ENCODE peak calls at places on chromosomes 7 and 10, in five cellular contexts. One of them, this sample, is unnamed.

GRCh38 chr10:86734209-86734988 is 22.0 kb upstream of the BMPR1A start:
- DNase-seq in brain microvascular endothelial cell: no peak
- DNase-seq in BJ: no peak
- DNase-seq in SJSA1: no peak
- DNase-seq in CD8-positive, alpha-beta T cell: no peak
- DNase-seq in this sample: no peak

GRCh38 chr7:55774327-55775050 is 88.1 kb downstream of the SEPTIN14 start:
- DNase-seq in brain microvascular endothelial cell: no peak
- DNase-seq in BJ: no peak
- DNase-seq in SJSA1: no peak
- DNase-seq in CD8-positive, alpha-beta T cell: no peak
- DNase-seq in this sample: no peak

GRCh38 chr7:10821156-10821555 is 152.5 kb upstream of the PHF14 start:
- DNase-seq in brain microvascular endothelial cell: no peak
- DNase-seq in BJ: no peak
- DNase-seq in SJSA1: no peak
- DNase-seq in CD8-positive, alpha-beta T cell: no peak
- DNase-seq in this sample: no peak

GRCh38 chr7:106915873-106916272 is 50.8 kb downstream of the PIK3CG start:
- DNase-seq in brain microvascular endothelial cell: no peak
- DNase-seq in BJ: no peak
- DNase-seq in SJSA1: no peak
- DNase-seq in CD8-positive, alpha-beta T cell: no peak
- DNase-seq in this sample: no peak

GRCh38 chr10:49117366-49117905 is 2.1 kb upstream of the VSTM4 start:
- DNase-seq in brain microvascular endothelial cell: no peak
- DNase-seq in BJ: no peak
- DNase-seq in SJSA1: no peak
- DNase-seq in CD8-positive, alpha-beta T cell: no peak
- DNase-seq in this sample: no peak

GRCh38 chr7:57651006-57651405 is 201.0 kb downstream of the ZNF716 start:
- DNase-seq in brain microvascular endothelial cell: no peak
- DNase-seq in BJ: no peak
- DNase-seq in SJSA1: no peak
- DNase-seq in CD8-positive, alpha-beta T cell: no peak
- DNase-seq in this sample: no peak

GRCh38 chr7:8684426-8684825 is 251.0 kb downstream of the NXPH1 start:
- DNase-seq in brain microvascular endothelial cell: no peak
- DNase-seq in BJ: no peak
- DNase-seq in SJSA1: no peak
- DNase-seq in CD8-positive, alpha-beta T cell: no peak
- DNase-seq in this sample: no peak

GRCh38 chr10:24214762-24215161 is 5.8 kb downstream of the KIAA1217 start:
- DNase-seq in brain microvascular endothelial cell: no peak
- DNase-seq in BJ: no peak
- DNase-seq in SJSA1: no peak
- DNase-seq in CD8-positive, alpha-beta T cell: no peak
- DNase-seq in this sample: no peak

GRCh38 chr7:106521115-106521514 is 139.8 kb downstream of the CCDC71L start:
- DNase-seq in brain microvascular endothelial cell: no peak
- DNase-seq in BJ: no peak
- DNase-seq in SJSA1: no peak
- DNase-seq in CD8-positive, alpha-beta T cell: no peak
- DNase-seq in this sample: no peak

GRCh38 chr7:68689087-68689433 is 909.2 kb upstream of the AUTS2 start:
- DNase-seq in brain microvascular endothelial cell: no peak
- DNase-seq in BJ: no peak
- DNase-seq in SJSA1: peak; percentile 8
- DNase-seq in CD8-positive, alpha-beta T cell: no peak
- DNase-seq in this sample: no peak

GRCh38 chr10:21318768-21319167 is 206.7 kb downstream of the SKIDA1 start:
- DNase-seq in brain microvascular endothelial cell: no peak
- DNase-seq in BJ: no peak
- DNase-seq in SJSA1: peak; percentile 23
- DNase-seq in CD8-positive, alpha-beta T cell: no peak
- DNase-seq in this sample: no peak

GRCh38 chr10:101244321-101245050 is 15.2 kb upstream of the LBX1 start:
- DNase-seq in brain microvascular endothelial cell: no peak
- DNase-seq in BJ: peak; percentile 11
- DNase-seq in SJSA1: no peak
- DNase-seq in CD8-positive, alpha-beta T cell: no peak
- DNase-seq in this sample: no peak

GRCh38 chr7:48427671-48428070 is 256.4 kb downstream of the ABCA13 start:
- DNase-seq in brain microvascular endothelial cell: peak; percentile 27
- DNase-seq in BJ: no peak
- DNase-seq in SJSA1: no peak
- DNase-seq in CD8-positive, alpha-beta T cell: no peak
- DNase-seq in this sample: no peak

GRCh38 chr10:125472037-125472607 is 210.8 kb downstream of the TEX36 start:
- DNase-seq in brain microvascular endothelial cell: no peak
- DNase-seq in BJ: no peak
- DNase-seq in SJSA1: no peak
- DNase-seq in CD8-positive, alpha-beta T cell: no peak
- DNase-seq in this sample: no peak

GRCh38 chr10:104038537-104038936 is 47.1 kb downstream of the COL17A1 start:
- DNase-seq in brain microvascular endothelial cell: no peak
- DNase-seq in BJ: no peak
- DNase-seq in SJSA1: no peak
- DNase-seq in CD8-positive, alpha-beta T cell: no peak
- DNase-seq in this sample: no peak

GRCh38 chr7:110204527-110204926 is 886.4 kb upstream of the LRRN3 start:
- DNase-seq in brain microvascular endothelial cell: peak; percentile 22
- DNase-seq in BJ: no peak
- DNase-seq in SJSA1: no peak
- DNase-seq in CD8-positive, alpha-beta T cell: no peak
- DNase-seq in this sample: no peak

GRCh38 chr7:137953043-137953691 is 48.7 kb downstream of the CREB3L2 start:
- DNase-seq in brain microvascular endothelial cell: no peak
- DNase-seq in BJ: no peak
- DNase-seq in SJSA1: peak; percentile 72
- DNase-seq in CD8-positive, alpha-beta T cell: no peak
- DNase-seq in this sample: no peak

GRCh38 chr10:104925232-104925851 is 284.3 kb downstream of the SORCS3 start:
- DNase-seq in brain microvascular endothelial cell: no peak
- DNase-seq in BJ: no peak
- DNase-seq in SJSA1: peak; percentile 1
- DNase-seq in CD8-positive, alpha-beta T cell: no peak
- DNase-seq in this sample: no peak

This sample was measured in AG09309.